ENCODE peak calls at places on chromosomes 3 and 15, in six cellular contexts. K is CD4-positive, CD25-positive, alpha-beta regulatory T cell; G is cardiac fibroblast; V is anterior cingulate cortex; P is NCI-H2081; J is T-helper 17 cell. L is an unnamed sample.

GRCh38 chr3:182913889-182914288 is 66.4 kb downstream of the DCUN1D1 start:
- DNase-seq in K (peak), G (no peak), V (no peak), P (peak), J (no peak), L (no peak)

GRCh38 chr15:98906712-98907083 is 100.9 kb downstream of the PGPEP1L start:
- DNase-seq in K (no peak), G (peak), V (no peak), P (no peak), J (no peak), L (no peak)

GRCh38 chr3:96428097-96428496 is 386.3 kb upstream of the EPHA6 start:
- DNase-seq in K (no peak), G (no peak), V (no peak), P (no peak), J (no peak), L (no peak)

GRCh38 chr3:24033818-24034217 is 88.7 kb downstream of the NR1D2 start:
- DNase-seq in K (no peak), G (no peak), V (no peak), P (no peak), J (no peak), L (no peak)

GRCh38 chr3:42708611-42709151 is 6.1 kb upstream of the HHATL start:
- DNase-seq in K (no peak), G (no peak), V (no peak), P (no peak), J (no peak), L (no peak)

GRCh38 chr3:78957456-78957855 is 810.3 kb downstream of the ROBO1 start:
- DNase-seq in K (no peak), G (no peak), V (no peak), P (no peak), J (no peak), L (no peak)

GRCh38 chr3:117238805-117239204 is 529.2 kb downstream of the TUSC7 start:
- DNase-seq in K (no peak), G (no peak), V (no peak), P (peak), J (no peak), L (no peak)

GRCh38 chr3:129609591-129610169 is 3.2 kb upstream of the PLXND1 start:
- DNase-seq in K (no peak), G (peak), V (no peak), P (peak), J (no peak), L (no peak)

GRCh38 chr15:58401276-58401675 is 30.5 kb upstream of the LIPC start:
- DNase-seq in K (no peak), G (no peak), V (no peak), P (no peak), J (no peak), L (no peak)

GRCh38 chr3:177350051-177350565 is 152.8 kb upstream of the TBL1XR1 start:
- DNase-seq in K (no peak), G (no peak), V (no peak), P (no peak), J (no peak), L (no peak)

GRCh38 chr3:195203631-195204030 is 67.3 kb downstream of the XXYLT1 start:
- DNase-seq in K (no peak), G (no peak), V (no peak), P (no peak), J (no peak), L (no peak)

GRCh38 chr3:148226246-148226645 is 471.5 kb upstream of the AGTR1 start:
- DNase-seq in K (no peak), G (no peak), V (no peak), P (no peak), J (no peak), L (no peak)

GRCh38 chr15:42139596-42139995 is 16.8 kb downstream of the PLA2G4F start:
- DNase-seq in K (no peak), G (no peak), V (no peak), P (no peak), J (no peak), L (no peak)

GRCh38 chr3:148884261-148884660 is 19.2 kb downstream of the CPA3 start:
- DNase-seq in K (no peak), G (peak), V (no peak), P (no peak), J (no peak), L (no peak)

GRCh38 chr3:112651516-112651915 is 10.6 kb upstream of the CCDC80 start:
- DNase-seq in K (no peak), G (peak), V (no peak), P (no peak), J (no peak), L (no peak)

GRCh38 chr3:50333744-50334328 is 5.8 kb upstream of the TUSC2 start:
- DNase-seq in K (no peak), G (peak), V (no peak), P (no peak), J (no peak), L (no peak)

GRCh38 chr3:161171639-161172552 is 49.2 kb upstream of the NMD3 start:
- DNase-seq in K (no peak), G (peak), V (no peak), P (peak), J (no peak), L (no peak)

GRCh38 chr3:45955017-45955647 is 11.9 kb downstream of the CXCR6 start:
- DNase-seq in K (no peak), G (no peak), V (no peak), P (no peak), J (no peak), L (no peak)

GRCh38 chr15:40103864-40104271 is 4.8 kb downstream of the BMF start:
- DNase-seq in K (no peak), G (no peak), V (no peak), P (peak), J (no peak), L (no peak)

GRCh38 chr15:68431792-68432401 is at the start of gene ITGA11:
- DNase-seq in K (no peak), G (peak), V (no peak), P (peak), J (no peak), L (no peak)

GRCh38 chr15:83654379-83655236 is 685 bp downstream of the ADAMTSL3 start:
- DNase-seq in K (no peak), G (no peak), V (no peak), P (no peak), J (no peak), L (no peak)

GRCh38 chr15:94272251-94272898 is 41.0 kb downstream of the MCTP2 start:
- DNase-seq in K (no peak), G (no peak), V (no peak), P (no peak), J (no peak), L (no peak)

GRCh38 chr3:71305246-71306206 is 278.0 kb downstream of the FOXP1 start:
- DNase-seq in K (peak), G (peak), V (no peak), P (peak), J (no peak), L (peak)

GRCh38 chr3:21142949-21143348 is 608.1 kb downstream of the ZNF385D start:
- DNase-seq in K (no peak), G (no peak), V (no peak), P (no peak), J (no peak), L (no peak)

GRCh38 chr15:78216276-78217229 is 17.8 kb downstream of the ACSBG1 start:
- DNase-seq in K (no peak), G (no peak), V (peak), P (no peak), J (no peak), L (no peak)

GRCh38 chr3:165983284-165983683 is 146.1 kb upstream of the BCHE start:
- DNase-seq in K (no peak), G (peak), V (no peak), P (no peak), J (no peak), L (no peak)

GRCh38 chr3:151969026-151969658 is 95.7 kb downstream of the SUCNR1 start:
- DNase-seq in K (no peak), G (no peak), V (no peak), P (no peak), J (no peak), L (no peak)

GRCh38 chr3:31634485-31634884 is 101.8 kb downstream of the STT3B start:
- DNase-seq in K (no peak), G (peak), V (no peak), P (no peak), J (no peak), L (no peak)

GRCh38 chr15:56168394-56168793 is 75.3 kb downstream of the RFX7 start:
- DNase-seq in K (no peak), G (peak), V (no peak), P (no peak), J (no peak), L (no peak)

GRCh38 chr15:75646944-75647364 is 758 bp upstream of the SNX33 start:
- DNase-seq in K (no peak), G (no peak), V (no peak), P (no peak), J (no peak), L (no peak)

GRCh38 chr3:24447836-24448235 is 46.8 kb downstream of the THRB start:
- DNase-seq in K (no peak), G (no peak), V (no peak), P (no peak), J (no peak), L (no peak)

GRCh38 chr3:37872413-37873160 is 10.9 kb downstream of the CTDSPL start:
- DNase-seq in K (no peak), G (peak), V (no peak), P (no peak), J (no peak), L (no peak)

GRCh38 chr15:22263738-22264137 is 183.4 kb downstream of the OR4M2 start:
- DNase-seq in K (peak), G (no peak), V (no peak), P (no peak), J (no peak), L (no peak)

GRCh38 chr3:138232705-138233364 is 45.7 kb downstream of the ARMC8 start:
- DNase-seq in K (no peak), G (no peak), V (no peak), P (no peak), J (no peak), L (no peak)

GRCh38 chr3:40196966-40197365 is 112.5 kb upstream of the EIF1B start:
- DNase-seq in K (no peak), G (no peak), V (no peak), P (no peak), J (no peak), L (no peak)